ENCODE peak calls at places on chromosome 16, in eight cellular contexts. C, T, L, D, V, F, X and N are unnamed samples.

GRCh38 chr16:51839697-51840462 is 688.8 kb upstream of the SALL1 start:
- DNase-seq in T (no peak), F (no peak), L (no peak), C (no peak), X (no peak), V (peak), D (no peak), N (peak)

GRCh38 chr16:3223913-3224515 is 10.9 kb downstream of the ZNF200 start:
- DNase-seq in V (peak), D (no peak), C (no peak), F (no peak), T (no peak), L (no peak), X (no peak), N (peak)

GRCh38 chr16:46830417-46830901 is 521 bp downstream of the C16orf87 start:
- DNase-seq in X (peak), D (no peak), V (peak), T (peak), C (no peak), L (peak), F (peak), N (peak)

GRCh38 chr16:89615596-89616090 is 2.2 kb downstream of the DPEP1 start:
- DNase-seq in C (no peak), T (no peak), V (no peak), D (no peak), F (no peak), L (no peak), X (no peak), N (peak)

GRCh38 chr16:57660715-57661463 is 7.2 kb upstream of the ADGRG3 start:
- DNase-seq in C (no peak), L (no peak), T (no peak), X (no peak), F (no peak), V (no peak), D (no peak), N (no peak)

GRCh38 chr16:74748042-74748709 is 26.4 kb downstream of the FA2H start:
- DNase-seq in L (no peak), C (no peak), F (no peak), X (no peak), V (no peak), T (no peak), D (no peak), N (no peak)

GRCh38 chr16:87657621-87658192 is 55.4 kb downstream of the JPH3 start:
- DNase-seq in C (no peak), T (no peak), L (no peak), F (no peak), V (peak), X (no peak), D (no peak), N (peak)

GRCh38 chr16:50441758-50442157 is 73.0 kb upstream of the BRD7 start:
- DNase-seq in T (no peak), F (no peak), D (no peak), C (no peak), V (no peak), L (no peak), X (no peak), N (no peak)

GRCh38 chr16:11801481-11802021 is 4.5 kb upstream of the ZC3H7A start:
- DNase-seq in X (no peak), V (no peak), T (no peak), F (no peak), C (no peak), L (no peak), D (no peak), N (no peak)

GRCh38 chr16:2429771-2430663 is 770 bp downstream of the CCNF start:
- DNase-seq in V (peak), T (no peak), C (no peak), F (peak), L (no peak), X (no peak), D (no peak), N (peak)

GRCh38 chr16:4675864-4676786 is 17.2 kb upstream of the NUDT16L1 start:
- DNase-seq in L (peak), F (peak), V (no peak), T (peak), D (no peak), C (no peak), X (no peak), N (no peak)
- H3K4me3 ChIP-seq in L (no peak), F (no peak), V (no peak), T (no peak), D (no peak), C (no peak), X (no peak), N (no peak)

GRCh38 chr16:76899767-76900166 is 291.2 kb upstream of the MON1B start:
- DNase-seq in T (no peak), V (no peak), F (no peak), C (no peak), X (no peak), L (no peak), D (no peak), N (no peak)

GRCh38 chr16:76906552-76906951 is 284.4 kb upstream of the MON1B start:
- DNase-seq in L (no peak), C (no peak), T (no peak), D (no peak), X (no peak), V (no peak), F (no peak), N (no peak)

GRCh38 chr16:76897816-76898215 is 293.2 kb upstream of the MON1B start:
- DNase-seq in X (no peak), V (no peak), D (no peak), F (no peak), T (no peak), L (no peak), C (no peak), N (no peak)

GRCh38 chr16:76900285-76901263 is 290.4 kb upstream of the MON1B start:
- DNase-seq in T (no peak), V (no peak), C (no peak), X (no peak), F (no peak), L (no peak), D (no peak), N (no peak)
- TF ChIP-seq CTCF in T (no peak), V (no peak), C (no peak), X (no peak), F (no peak), L (no peak), D (no peak), N (no peak)

DNA sequence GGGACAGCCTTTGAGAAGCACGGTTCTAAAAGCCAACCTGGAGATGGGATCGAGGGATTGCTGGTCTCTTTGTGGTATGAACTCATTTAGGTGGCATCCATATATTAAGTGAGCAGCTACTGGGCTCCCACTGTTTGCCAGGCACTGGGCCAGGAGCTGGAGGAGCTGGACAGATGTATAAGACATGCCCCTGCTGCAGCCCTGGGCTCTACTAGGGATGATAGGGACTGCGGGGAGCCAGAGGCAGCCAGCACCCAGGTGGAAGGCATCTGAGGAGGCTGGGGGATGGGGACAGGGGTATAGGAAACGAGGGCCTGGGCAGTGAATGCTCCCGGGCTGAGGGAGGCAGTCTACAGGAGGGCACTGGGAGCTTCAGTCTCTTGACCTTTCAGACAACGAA is 53.0 kb upstream of the MEAK7 start:
- DNase-seq in X (no peak), L (no peak), C (no peak), T (no peak), F (no peak), D (no peak), V (no peak), N (no peak)
- H3K4me3 ChIP-seq in X (no peak), L (no peak), C (no peak), T (no peak), F (no peak), D (no peak), V (no peak), N (no peak)

GRCh38 chr16:1194665-1195392 is 30.2 kb downstream of the TPSG1 start:
- DNase-seq in F (no peak), D (no peak), X (no peak), V (no peak), T (no peak), C (no peak), L (peak), N (peak)
- TF ChIP-seq CTCF in F (no peak), D (peak), X (peak), V (peak), T (peak), C (no peak), L (peak), N (peak)

GRCh38 chr16:17258077-17258599 is 212.6 kb downstream of the XYLT1 start:
- DNase-seq in T (no peak), D (no peak), X (no peak), V (no peak), F (no peak), C (no peak), L (no peak), N (no peak)

GRCh38 chr16:17260271-17260849 is 210.4 kb downstream of the XYLT1 start:
- DNase-seq in F (no peak), D (no peak), L (no peak), T (no peak), X (no peak), C (no peak), V (no peak), N (no peak)

GRCh38 chr16:17257426-17257825 is 213.3 kb downstream of the XYLT1 start:
- DNase-seq in F (no peak), V (no peak), X (no peak), C (no peak), L (no peak), T (no peak), D (no peak), N (no peak)

GRCh38 chr16:17259751-17260270 is 210.9 kb downstream of the XYLT1 start:
- DNase-seq in X (no peak), V (no peak), C (no peak), L (no peak), D (no peak), F (no peak), T (no peak), N (no peak)

GRCh38 chr16:17258848-17259713 is 211.7 kb downstream of the XYLT1 start:
- DNase-seq in C (no peak), D (no peak), V (no peak), T (peak), X (peak), L (no peak), F (peak), N (no peak)
- H3K4me3 ChIP-seq in C (no peak), D (no peak), V (no peak), T (no peak), X (no peak), L (no peak), F (peak), N (no peak)

DNA sequence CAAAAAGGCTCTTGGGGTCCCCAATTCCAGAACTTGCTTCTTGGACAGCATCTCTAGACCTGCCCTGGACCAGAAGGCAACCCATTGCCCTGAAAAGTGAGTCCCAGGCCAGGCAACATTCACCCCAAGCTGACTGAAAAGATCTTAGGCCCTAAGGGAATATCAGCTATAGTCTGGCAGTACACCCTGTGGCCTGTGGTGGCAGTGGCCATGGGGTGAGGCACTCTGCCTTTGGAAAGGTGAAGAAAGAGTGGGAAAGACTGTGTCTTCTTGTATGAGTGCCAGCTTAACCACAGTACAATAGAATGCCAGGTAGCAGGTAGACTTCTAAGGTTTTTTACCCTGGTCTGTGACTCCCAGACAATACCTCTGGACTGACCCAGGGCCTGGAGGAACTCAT is 564.5 kb downstream of the CDH8 start:
- DNase-seq in X (no peak), L (no peak), V (no peak), D (no peak), F (no peak), T (no peak), C (no peak), N (no peak)
- TF ChIP-seq CTCF in X (no peak), L (no peak), V (no peak), D (no peak), F (no peak), T (no peak), C (no peak), N (no peak)

GRCh38 chr16:69706256-69706974 is 19.9 kb downstream of the NQO1 start:
- DNase-seq in X (no peak), F (no peak), L (no peak), D (no peak), V (peak), C (no peak), T (no peak), N (peak)
- H3K4me3 ChIP-seq in X (no peak), F (no peak), L (no peak), D (no peak), V (no peak), C (no peak), T (no peak), N (no peak)

DNA sequence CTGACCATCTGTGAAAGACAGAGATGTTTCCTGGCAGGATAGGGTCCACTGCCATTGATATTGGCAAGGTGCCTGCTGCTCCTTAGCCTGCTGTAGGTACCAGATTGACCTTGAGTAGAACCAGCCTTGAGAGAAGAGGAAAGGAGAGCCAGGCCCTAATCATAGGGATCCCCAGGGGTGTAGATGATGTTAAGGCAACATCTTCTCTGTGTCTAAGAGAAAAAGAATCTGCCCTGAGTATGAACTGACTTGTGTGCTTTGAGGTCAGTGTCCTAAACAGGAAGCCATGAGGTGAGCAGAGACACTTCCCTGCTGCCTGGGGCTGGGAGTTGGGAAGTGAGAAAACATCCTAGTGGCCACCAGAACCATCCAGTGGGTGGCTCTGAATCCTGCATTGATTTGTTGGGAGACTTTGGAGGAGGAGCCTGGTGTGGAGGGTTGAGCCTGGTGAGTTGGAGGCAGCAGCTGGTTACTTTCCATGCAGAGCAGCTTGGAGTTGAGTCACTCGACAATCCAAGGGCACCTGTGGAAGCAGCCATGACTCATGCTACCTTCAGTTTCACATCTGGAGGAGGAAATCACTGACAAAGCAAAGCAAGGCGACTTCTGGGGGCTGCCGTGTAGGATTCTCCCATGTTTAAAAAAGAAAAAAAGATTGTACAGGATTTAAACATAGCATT is 47.8 kb downstream of the BMERB1 start:
- DNase-seq in T (peak), D (peak), X (peak), C (peak), F (no peak), L (peak), V (peak), N (peak)
- TF ChIP-seq CTCF in T (no peak), D (no peak), X (no peak), C (no peak), F (no peak), L (peak), V (peak), N (peak)

GRCh38 chr16:6148361-6148760 is 1050.8 kb upstream of the EEF2KMT start:
- DNase-seq in L (no peak), C (no peak), D (peak), T (no peak), F (no peak), V (no peak), X (no peak), N (no peak)
- H3K4me3 ChIP-seq in L (no peak), C (no peak), D (no peak), T (no peak), F (no peak), V (no peak), X (no peak), N (no peak)